ENCODE peak calls at places on chromosomes 5 and 9, in ten cellular contexts. T, P, O, B, D, A, I, L, V and Y are unnamed samples.

GRCh38 chr5:68252678-68253520 is 37.3 kb downstream of the PIK3R1 start:
- DNase-seq in T (peak; percentile 80), P (peak; percentile 64), O (peak; percentile 89), B (peak; percentile 68), D (peak; percentile 62), A (peak; percentile 28), I (peak; percentile 59), L (peak; percentile 88), V (peak; percentile 75), Y (no peak)

GRCh38 chr5:132419517-132420468 is 50.3 kb downstream of the SLC22A5 start:
- DNase-seq in T (peak; percentile 88), P (peak; percentile 84), O (peak; percentile 80), B (peak; percentile 75), D (peak; percentile 71), A (peak; percentile 54), I (peak; percentile 60), L (peak; percentile 88), V (peak; percentile 92), Y (peak; percentile 76)

GRCh38 chr9:133252301-133252776 is 22.7 kb downstream of the ABO start:
- DNase-seq in T (no peak), P (no peak), O (no peak), B (peak; percentile 82), D (no peak), A (no peak), I (no peak), L (no peak), V (peak; percentile 5), Y (no peak)

GRCh38 chr5:172574845-172575170 is 66.3 kb upstream of the NEURL1B start:
- DNase-seq in T (no peak), P (no peak), O (peak; percentile 33), B (no peak), D (no peak), A (no peak), I (no peak), L (no peak), V (no peak), Y (no peak)

GRCh38 chr9:137114613-137115393 is at the start of gene DPP7:
- DNase-seq in T (no peak), P (peak; percentile 56), O (peak; percentile 51), B (peak; percentile 67), D (peak; percentile 48), A (peak; percentile 63), I (peak; percentile 65), L (peak; percentile 89), V (peak; percentile 96), Y (peak; percentile 89)

GRCh38 chr9:136876476-136876875 is 9.8 kb upstream of the TRAF2 start:
- DNase-seq in T (no peak), P (no peak), O (no peak), B (no peak), D (no peak), A (no peak), I (no peak), L (no peak), V (no peak), Y (no peak)

GRCh38 chr9:134014946-134015345 is 10.3 kb upstream of the BRD3OS start:
- DNase-seq in T (no peak), P (no peak), O (no peak), B (no peak), D (no peak), A (no peak), I (no peak), L (no peak), V (no peak), Y (no peak)

GRCh38 chr9:120893585-120893857 is 16.5 kb upstream of the PHF19 start:
- DNase-seq in T (no peak), P (no peak), O (no peak), B (no peak), D (no peak), A (no peak), I (no peak), L (peak; percentile 60), V (no peak), Y (no peak)

GRCh38 chr9:137130176-137130755 is 8.7 kb upstream of the GRIN1 start:
- DNase-seq in T (peak; percentile 10), P (peak; percentile 41), O (no peak), B (no peak), D (peak; percentile 44), A (no peak), I (no peak), L (peak; percentile 37), V (no peak), Y (no peak)

GRCh38 chr5:16037121-16037520 is 142.5 kb downstream of the MARCHF11 start:
- DNase-seq in T (no peak), P (peak; percentile 59), O (no peak), B (no peak), D (peak; percentile 81), A (no peak), I (no peak), L (no peak), V (no peak), Y (no peak)

GRCh38 chr9:36148652-36149051 is 12.1 kb downstream of the GLIPR2 start:
- DNase-seq in T (no peak), P (peak; percentile 97), O (peak; percentile 87), B (peak; percentile 96), D (peak; percentile 99), A (peak; percentile 74), I (peak; percentile 98), L (peak; percentile 99), V (peak; percentile 94), Y (peak; percentile 97)

GRCh38 chr5:18102733-18103132 is 468.5 kb downstream of the TAF11L14 start:
- DNase-seq in T (peak; percentile 25), P (no peak), O (no peak), B (no peak), D (no peak), A (no peak), I (no peak), L (no peak), V (no peak), Y (no peak)

GRCh38 chr9:121317737-121318630 is 50.0 kb downstream of the GSN start:
- DNase-seq in T (no peak), P (no peak), O (peak; percentile 32), B (peak; percentile 35), D (peak; percentile 33), A (no peak), I (peak; percentile 58), L (peak; percentile 50), V (no peak), Y (peak; percentile 84)

GRCh38 chr9:133876836-133877235 is 115.3 kb downstream of the VAV2 start:
- DNase-seq in T (no peak), P (no peak), O (peak; percentile 19), B (no peak), D (no peak), A (no peak), I (no peak), L (no peak), V (no peak), Y (no peak)

GRCh38 chr9:107214915-107215314 is 68.2 kb upstream of the RAD23B start:
- DNase-seq in T (no peak), P (peak; percentile 53), O (no peak), B (no peak), D (peak; percentile 69), A (no peak), I (no peak), L (peak; percentile 63), V (peak; percentile 57), Y (no peak)

GRCh38 chr9:131598121-131598520 is 52.8 kb downstream of the PRRT1B start:
- DNase-seq in T (no peak), P (no peak), O (no peak), B (no peak), D (no peak), A (no peak), I (no peak), L (peak; percentile 55), V (no peak), Y (peak; percentile 62)